ENCODE peak calls at places on chromosomes 5 and 9, in four cellular contexts. R is PC-3, X is HCT116, G is GM23248. S is an unnamed sample.

GRCh38 chr5:168583742-168584482 is 4.7 kb upstream of the PANK3 start:
- DNase-seq in R (no peak), X (no peak), G (no peak), S (no peak)

GRCh38 chr9:108078823-108079222 is 589.3 kb upstream of the KLF4 start:
- DNase-seq in R (no peak), X (no peak), G (no peak), S (no peak)

GRCh38 chr5:110865400-110866094 is 126.7 kb downstream of the SLC25A46 start:
- DNase-seq in R (peak; percentile 68), X (peak; percentile 22), G (peak; percentile 51), S (peak; percentile 72)

GRCh38 chr5:60945760-60946253 is 802 bp downstream of the NDUFAF2 start:
- DNase-seq in R (peak; percentile 18), X (no peak), G (peak; percentile 81), S (peak; percentile 46)

GRCh38 chr9:133978226-133979123 is 13.6 kb downstream of the VAV2 start:
- DNase-seq in R (no peak), X (no peak), G (no peak), S (no peak)

GRCh38 chr9:89674667-89675402 is 70.0 kb downstream of the GADD45G start:
- DNase-seq in R (no peak), X (no peak), G (peak; percentile 20), S (peak; percentile 89)

GRCh38 chr5:171673328-171673727 is 112.3 kb upstream of the SMIM23 start:
- DNase-seq in R (no peak), X (no peak), G (no peak), S (no peak)

GRCh38 chr5:83718936-83719495 is 1.6 kb downstream of the HAPLN1 start:
- DNase-seq in R (no peak), X (no peak), G (no peak), S (no peak)

GRCh38 chr5:1414311-1415058 is 30.8 kb downstream of the SLC6A3 start:
- DNase-seq in R (peak; percentile 30), X (no peak), G (peak; percentile 4), S (no peak)

GRCh38 chr9:133342570-133342969 is 5.4 kb downstream of the MED22 start:
- DNase-seq in R (no peak), X (no peak), G (no peak), S (no peak)

GRCh38 chr5:95392593-95393182 is 1.5 kb downstream of the FAM81B start:
- DNase-seq in R (peak; percentile 39), X (no peak), G (peak; percentile 26), S (no peak)

GRCh38 chr5:132138260-132138659 is 64.7 kb downstream of the CSF2 start:
- DNase-seq in R (no peak), X (no peak), G (peak; percentile 58), S (no peak)

GRCh38 chr5:53323943-53324642 is 156.3 kb upstream of the FST start:
- DNase-seq in R (peak; percentile 71), X (no peak), G (no peak), S (no peak)

GRCh38 chr5:179408646-179409045 is 63.4 kb upstream of the ADAMTS2 start:
- DNase-seq in R (no peak), X (no peak), G (no peak), S (no peak)

GRCh38 chr5:64019746-64020145 is 57.5 kb upstream of the HTR1A start:
- DNase-seq in R (no peak), X (no peak), G (no peak), S (peak; percentile 7)

GRCh38 chr9:17063535-17064135 is 71.2 kb upstream of the CNTLN start:
- DNase-seq in R (peak; percentile 70), X (peak; percentile 32), G (peak; percentile 74), S (peak; percentile 77)

GRCh38 chr5:175629231-175629630 is 28.6 kb upstream of the HRH2 start:
- DNase-seq in R (no peak), X (no peak), G (no peak), S (no peak)

GRCh38 chr9:127525426-127526188 is 74.3 kb downstream of the LRSAM1 start:
- DNase-seq in R (peak; percentile 56), X (peak; percentile 54), G (peak; percentile 69), S (peak; percentile 27)

GRCh38 chr9:120578614-120579013 is 1.4 kb downstream of the CDK5RAP2 start:
- DNase-seq in R (no peak), X (no peak), G (no peak), S (no peak)

GRCh38 chr9:15104826-15105420 is 194.7 kb upstream of the FREM1 start:
- DNase-seq in R (peak; percentile 56), X (peak; percentile 16), G (peak; percentile 52), S (peak; percentile 69)

GRCh38 chr9:69027355-69028097 is 8.0 kb upstream of the FXN start:
- DNase-seq in R (peak; percentile 57), X (peak; percentile 65), G (peak; percentile 58), S (peak; percentile 71)

GRCh38 chr5:57887851-57888621 is 405.4 kb upstream of the ACTBL2 start:
- DNase-seq in R (peak; percentile 69), X (peak; percentile 61), G (peak; percentile 71), S (peak; percentile 70)

GRCh38 chr9:133655701-133656100 is 19.5 kb downstream of the DBH start:
- DNase-seq in R (no peak), X (no peak), G (no peak), S (no peak)

GRCh38 chr5:142866563-142867275 is 96.5 kb downstream of the ARHGAP26 start:
- DNase-seq in R (peak; percentile 76), X (peak; percentile 67), G (peak; percentile 81), S (peak; percentile 81)

GRCh38 chr5:57316798-57317327 is 143.0 kb downstream of the GPBP1 start:
- DNase-seq in R (peak; percentile 62), X (no peak), G (peak; percentile 88), S (no peak)

GRCh38 chr5:128403350-128403749 is 134.7 kb downstream of the FBN2 start:
- DNase-seq in R (no peak), X (no peak), G (no peak), S (no peak)

GRCh38 chr9:37432020-37432419 is 9.5 kb downstream of the GRHPR start:
- DNase-seq in R (no peak), X (no peak), G (no peak), S (no peak)

GRCh38 chr5:10233505-10233904 is 16.2 kb downstream of the ATPSCKMT start:
- DNase-seq in R (peak; percentile 95), X (peak; percentile 75), G (peak; percentile 96), S (peak; percentile 51)

GRCh38 chr5:130279386-130279785 is 375.1 kb downstream of the CHSY3 start:
- DNase-seq in R (peak; percentile 79), X (no peak), G (no peak), S (no peak)

GRCh38 chr5:158903006-158903405 is 196.7 kb downstream of the EBF1 start:
- DNase-seq in R (no peak), X (no peak), G (no peak), S (peak; percentile 27)

GRCh38 chr5:179439181-179439990 is 94.1 kb upstream of the ADAMTS2 start:
- DNase-seq in R (no peak), X (no peak), G (no peak), S (no peak)

GRCh38 chr5:108503986-108504385 is 122.1 kb upstream of the FBXL17 start:
- DNase-seq in R (no peak), X (no peak), G (peak; percentile 9), S (no peak)

GRCh38 chr9:137607141-137607857 is 1.8 kb downstream of the ARRDC1 start:
- DNase-seq in R (peak; percentile 40), X (no peak), G (peak; percentile 73), S (no peak)

GRCh38 chr9:68637020-68637419 is 68.0 kb upstream of the PIP5K1B start:
- DNase-seq in R (no peak), X (no peak), G (no peak), S (no peak)

GRCh38 chr5:172686111-172686510 is 45.0 kb downstream of the NEURL1B start:
- DNase-seq in R (peak; percentile 48), X (no peak), G (peak; percentile 8), S (no peak)

GRCh38 chr9:97398999-97399758 is 12.7 kb upstream of the TDRD7 start:
- DNase-seq in R (peak; percentile 92), X (peak; percentile 73), G (peak; percentile 87), S (peak; percentile 76)

GRCh38 chr5:73295447-73295846 is 122.5 kb downstream of the TMEM174 start:
- DNase-seq in R (no peak), X (no peak), G (no peak), S (peak; percentile 39)
- TF ChIP-seq EZH2phosphoT487 in R (no peak), X (no peak), G (no peak), S (no peak)

GRCh38 chr9:124504530-124505005 is 2.6 kb downstream of the NR5A1 start:
- DNase-seq in R (no peak), X (no peak), G (no peak), S (peak; percentile 59)

GRCh38 chr9:124505006-124505900 is 1.9 kb downstream of the NR5A1 start:
- DNase-seq in R (no peak), X (no peak), G (no peak), S (peak; percentile 54)

GRCh38 chr9:124506931-124507879 is at the start of gene NR5A1:
- DNase-seq in R (no peak), X (no peak), G (no peak), S (no peak)

GRCh38 chr9:124506433-124506832 is 766 bp downstream of the NR5A1 start:
- DNase-seq in R (no peak), X (no peak), G (no peak), S (no peak)

DNA sequence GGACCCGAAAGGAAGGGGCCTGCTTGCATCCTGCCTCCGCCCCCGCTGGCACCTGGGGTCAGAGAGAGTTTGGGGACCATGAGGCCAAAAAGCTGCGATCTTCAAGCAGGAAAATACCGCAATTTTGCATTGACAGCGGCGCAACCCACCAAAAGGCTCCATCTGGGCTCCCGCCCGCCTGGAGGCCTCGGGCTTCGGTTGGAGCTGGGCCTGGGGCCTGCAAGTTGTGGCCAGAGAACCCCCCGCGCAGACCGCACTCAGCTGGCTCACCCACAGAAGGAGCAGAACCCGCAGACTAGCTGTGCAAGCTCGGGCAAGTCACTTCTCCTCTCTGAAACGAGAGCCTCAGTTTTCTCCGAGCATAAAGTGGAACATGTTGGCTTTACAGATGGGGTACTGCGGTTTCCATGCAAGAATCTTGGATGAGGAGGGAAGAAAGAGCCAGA is 1.3 kb downstream of the NR5A1 start:
- DNase-seq in R (no peak), X (no peak), G (no peak), S (no peak)
- TF ChIP-seq EZH2 in R (no peak), X (no peak), G (no peak), S (no peak)

GRCh38 chr5:150211156-150212030 is 21.5 kb downstream of the SLC6A7 start:
- DNase-seq in R (no peak), X (no peak), G (no peak), S (no peak)

GRCh38 chr5:150210644-150211043 is 20.8 kb downstream of the SLC6A7 start:
- DNase-seq in R (no peak), X (no peak), G (no peak), S (no peak)

GRCh38 chr5:150215978-150216944 is 26.4 kb downstream of the SLC6A7 start:
- DNase-seq in R (peak; percentile 20), X (no peak), G (no peak), S (no peak)

GRCh38 chr5:150214289-150214688 is 24.4 kb downstream of the SLC6A7 start:
- DNase-seq in R (no peak), X (no peak), G (peak; percentile 78), S (no peak)

GRCh38 chr5:150213530-150213929 is 23.7 kb downstream of the SLC6A7 start:
- DNase-seq in R (no peak), X (no peak), G (peak; percentile 82), S (no peak)
- H3K4me2 ChIP-seq in R (no peak overlapping the region), X (no peak overlapping the region), G (no peak overlapping the region), S (no peak overlapping the region)

GRCh38 chr5:91937121-91937520 is 554.0 kb upstream of the ARRDC3 start:
- DNase-seq in R (no peak), X (no peak), G (peak; percentile 57), S (no peak)
- TF ChIP-seq EZH2phosphoT487 in R (no peak), X (no peak), G (no peak), S (no peak)

S was measured in neural progenitor cell.